ENCODE peak calls at places on chromosomes 13 and 19, in seven cellular contexts. One of them, this sample, is unnamed.

GRCh38 chr13:70604448-70604847 is 496.2 kb upstream of the KLHL1 start:
- DNase-seq in heart left ventricle: no peak
- DNase-seq in spleen: no peak
- DNase-seq in choroid plexus epithelial cell: no peak
- DNase-seq in mesothelial cell of epicardium: no peak
- DNase-seq in astrocyte of the spinal cord: no peak
- DNase-seq in fibroblast of pulmonary artery: no peak
- DNase-seq in this sample: no peak

GRCh38 chr13:20270163-20270865 is 38.2 kb upstream of the GJB6 start:
- DNase-seq in heart left ventricle: no peak
- DNase-seq in spleen: no peak
- DNase-seq in choroid plexus epithelial cell: peak; percentile 16
- DNase-seq in mesothelial cell of epicardium: peak; percentile 41
- DNase-seq in astrocyte of the spinal cord: peak; percentile 15
- DNase-seq in fibroblast of pulmonary artery: peak; percentile 10
- DNase-seq in this sample: no peak

GRCh38 chr13:49652691-49653305 is 24.5 kb downstream of the ARL11 start:
- DNase-seq in heart left ventricle: no peak
- DNase-seq in spleen: no peak
- DNase-seq in choroid plexus epithelial cell: peak; percentile 40
- DNase-seq in mesothelial cell of epicardium: no peak
- DNase-seq in astrocyte of the spinal cord: no peak
- DNase-seq in fibroblast of pulmonary artery: peak; percentile 35
- DNase-seq in this sample: peak; percentile 21

GRCh38 chr13:42363941-42364612 is 92.1 kb downstream of the AKAP11 start:
- DNase-seq in heart left ventricle: no peak
- DNase-seq in spleen: no peak
- DNase-seq in choroid plexus epithelial cell: peak; percentile 71
- DNase-seq in mesothelial cell of epicardium: no peak
- DNase-seq in astrocyte of the spinal cord: peak; percentile 58
- DNase-seq in fibroblast of pulmonary artery: peak; percentile 40
- DNase-seq in this sample: no peak

GRCh38 chr13:48586591-48587103 is 53.8 kb upstream of the RCBTB2 start:
- DNase-seq in heart left ventricle: peak; percentile 70
- DNase-seq in spleen: no peak
- DNase-seq in choroid plexus epithelial cell: peak; percentile 61
- DNase-seq in mesothelial cell of epicardium: no peak
- DNase-seq in astrocyte of the spinal cord: peak; percentile 33
- DNase-seq in fibroblast of pulmonary artery: peak; percentile 67
- DNase-seq in this sample: peak; percentile 30

GRCh38 chr19:27748551-27749152 is 1464.3 kb downstream of the UQCRFS1 start:
- DNase-seq in heart left ventricle: no peak
- DNase-seq in spleen: no peak
- DNase-seq in choroid plexus epithelial cell: peak; percentile 11
- DNase-seq in mesothelial cell of epicardium: no peak
- DNase-seq in astrocyte of the spinal cord: no peak
- DNase-seq in fibroblast of pulmonary artery: no peak
- DNase-seq in this sample: no peak

GRCh38 chr19:18434411-18435184 is 3.3 kb downstream of the ISYNA1 start:
- DNase-seq in heart left ventricle: no peak
- DNase-seq in spleen: no peak
- DNase-seq in choroid plexus epithelial cell: no peak
- DNase-seq in mesothelial cell of epicardium: no peak
- DNase-seq in astrocyte of the spinal cord: no peak
- DNase-seq in fibroblast of pulmonary artery: no peak
- DNase-seq in this sample: no peak

GRCh38 chr19:1280588-1281269 is 4.9 kb upstream of the EFNA2 start:
- DNase-seq in heart left ventricle: no peak
- DNase-seq in spleen: no peak
- DNase-seq in choroid plexus epithelial cell: no peak
- DNase-seq in mesothelial cell of epicardium: no peak
- DNase-seq in astrocyte of the spinal cord: no peak
- DNase-seq in fibroblast of pulmonary artery: no peak
- DNase-seq in this sample: no peak

GRCh38 chr19:18205180-18205915 is 1.5 kb upstream of the RAB3A start:
- DNase-seq in heart left ventricle: peak; percentile 90
- DNase-seq in spleen: peak; percentile 94
- DNase-seq in choroid plexus epithelial cell: peak; percentile 75
- DNase-seq in mesothelial cell of epicardium: no peak
- DNase-seq in astrocyte of the spinal cord: peak; percentile 74
- DNase-seq in fibroblast of pulmonary artery: peak; percentile 72
- DNase-seq in this sample: peak; percentile 23

GRCh38 chr19:43504426-43505185 is at the start of gene PHLDB3:
- DNase-seq in heart left ventricle: peak; percentile 38
- DNase-seq in spleen: peak; percentile 90
- DNase-seq in choroid plexus epithelial cell: no peak
- DNase-seq in mesothelial cell of epicardium: no peak
- DNase-seq in astrocyte of the spinal cord: no peak
- DNase-seq in fibroblast of pulmonary artery: no peak
- DNase-seq in this sample: peak; percentile 65

GRCh38 chr19:44476559-44477408 is 23.5 kb downstream of the ZNF180 start:
- DNase-seq in heart left ventricle: no peak
- DNase-seq in spleen: no peak
- DNase-seq in choroid plexus epithelial cell: peak; percentile 34
- DNase-seq in mesothelial cell of epicardium: no peak
- DNase-seq in astrocyte of the spinal cord: peak; percentile 33
- DNase-seq in fibroblast of pulmonary artery: peak; percentile 37
- DNase-seq in this sample: no peak

GRCh38 chr19:30635026-30635985 is 263.1 kb downstream of the ZNF536 start:
- DNase-seq in heart left ventricle: no peak
- DNase-seq in spleen: no peak
- DNase-seq in choroid plexus epithelial cell: no peak
- DNase-seq in mesothelial cell of epicardium: no peak
- DNase-seq in astrocyte of the spinal cord: no peak
- DNase-seq in fibroblast of pulmonary artery: no peak
- DNase-seq in this sample: no peak

GRCh38 chr19:36488816-36489138 is 584 bp downstream of the ZNF566 start:
- DNase-seq in heart left ventricle: no peak
- DNase-seq in spleen: no peak
- DNase-seq in choroid plexus epithelial cell: no peak
- DNase-seq in mesothelial cell of epicardium: no peak
- DNase-seq in astrocyte of the spinal cord: peak; percentile 2
- DNase-seq in fibroblast of pulmonary artery: no peak
- DNase-seq in this sample: peak; percentile 34

GRCh38 chr19:18063463-18063862 is 23.3 kb downstream of the IL12RB1 start:
- DNase-seq in heart left ventricle: no peak
- DNase-seq in spleen: no peak
- DNase-seq in choroid plexus epithelial cell: no peak
- DNase-seq in mesothelial cell of epicardium: no peak
- DNase-seq in astrocyte of the spinal cord: no peak
- DNase-seq in fibroblast of pulmonary artery: no peak
- DNase-seq in this sample: no peak

GRCh38 chr19:33511346-33511745 is 10.2 kb downstream of the PEPD start:
- DNase-seq in heart left ventricle: no peak
- DNase-seq in spleen: no peak
- DNase-seq in choroid plexus epithelial cell: no peak
- DNase-seq in mesothelial cell of epicardium: no peak
- DNase-seq in astrocyte of the spinal cord: no peak
- DNase-seq in fibroblast of pulmonary artery: no peak
- DNase-seq in this sample: no peak

GRCh38 chr13:100710176-100710575 is 35.6 kb upstream of the TMTC4 start:
- DNase-seq in heart left ventricle: no peak
- DNase-seq in spleen: no peak
- DNase-seq in choroid plexus epithelial cell: no peak
- DNase-seq in mesothelial cell of epicardium: no peak
- DNase-seq in astrocyte of the spinal cord: no peak
- DNase-seq in fibroblast of pulmonary artery: no peak
- DNase-seq in this sample: no peak

GRCh38 chr19:13008926-13009787 is 13.9 kb downstream of the NFIX start:
- DNase-seq in heart left ventricle: no peak
- DNase-seq in spleen: no peak
- DNase-seq in choroid plexus epithelial cell: no peak
- DNase-seq in mesothelial cell of epicardium: no peak
- DNase-seq in astrocyte of the spinal cord: no peak
- DNase-seq in fibroblast of pulmonary artery: no peak
- DNase-seq in this sample: no peak

GRCh38 chr19:13005253-13005652 is 10.0 kb downstream of the NFIX start:
- DNase-seq in heart left ventricle: no peak
- DNase-seq in spleen: no peak
- DNase-seq in choroid plexus epithelial cell: no peak
- DNase-seq in mesothelial cell of epicardium: no peak
- DNase-seq in astrocyte of the spinal cord: no peak
- DNase-seq in fibroblast of pulmonary artery: no peak
- DNase-seq in this sample: no peak

GRCh38 chr19:13005861-13006370 is 10.6 kb downstream of the NFIX start:
- DNase-seq in heart left ventricle: no peak
- DNase-seq in spleen: no peak
- DNase-seq in choroid plexus epithelial cell: no peak
- DNase-seq in mesothelial cell of epicardium: no peak
- DNase-seq in astrocyte of the spinal cord: no peak
- DNase-seq in fibroblast of pulmonary artery: no peak
- DNase-seq in this sample: no peak

GRCh38 chr19:13006431-13007281 is 11.4 kb downstream of the NFIX start:
- DNase-seq in heart left ventricle: no peak
- DNase-seq in spleen: no peak
- DNase-seq in choroid plexus epithelial cell: no peak
- DNase-seq in mesothelial cell of epicardium: no peak
- DNase-seq in astrocyte of the spinal cord: no peak
- DNase-seq in fibroblast of pulmonary artery: no peak
- DNase-seq in this sample: no peak

GRCh38 chr19:13007292-13008045 is 12.2 kb downstream of the NFIX start:
- DNase-seq in heart left ventricle: peak; percentile 69
- DNase-seq in spleen: no peak
- DNase-seq in choroid plexus epithelial cell: no peak
- DNase-seq in mesothelial cell of epicardium: no peak
- DNase-seq in astrocyte of the spinal cord: no peak
- DNase-seq in fibroblast of pulmonary artery: no peak
- DNase-seq in this sample: no peak
- TF ChIP-seq CTCF in heart left ventricle: no peak
- TF ChIP-seq CTCF in spleen: no peak
- TF ChIP-seq CTCF in choroid plexus epithelial cell: no peak
- TF ChIP-seq CTCF in mesothelial cell of epicardium: no peak
- TF ChIP-seq CTCF in astrocyte of the spinal cord: peak; percentile 9
- TF ChIP-seq CTCF in fibroblast of pulmonary artery: no peak
- TF ChIP-seq CTCF in this sample: no peak

GRCh38 chr19:2329162-2329505 is 650 bp downstream of the SPPL2B start:
- DNase-seq in heart left ventricle: no peak
- DNase-seq in spleen: no peak
- DNase-seq in choroid plexus epithelial cell: no peak
- DNase-seq in mesothelial cell of epicardium: no peak
- DNase-seq in astrocyte of the spinal cord: no peak
- DNase-seq in fibroblast of pulmonary artery: no peak
- DNase-seq in this sample: no peak

GRCh38 chr19:2330632-2331284 is 2.3 kb downstream of the SPPL2B start:
- DNase-seq in heart left ventricle: no peak
- DNase-seq in spleen: no peak
- DNase-seq in choroid plexus epithelial cell: no peak
- DNase-seq in mesothelial cell of epicardium: no peak
- DNase-seq in astrocyte of the spinal cord: no peak
- DNase-seq in fibroblast of pulmonary artery: no peak
- DNase-seq in this sample: peak; percentile 33

GRCh38 chr19:2331601-2332246 is 3.2 kb downstream of the SPPL2B start:
- DNase-seq in heart left ventricle: no peak
- DNase-seq in spleen: no peak
- DNase-seq in choroid plexus epithelial cell: no peak
- DNase-seq in mesothelial cell of epicardium: no peak
- DNase-seq in astrocyte of the spinal cord: no peak
- DNase-seq in fibroblast of pulmonary artery: no peak
- DNase-seq in this sample: no peak

GRCh38 chr19:2329528-2329927 is 1.0 kb downstream of the SPPL2B start:
- DNase-seq in heart left ventricle: no peak
- DNase-seq in spleen: no peak
- DNase-seq in choroid plexus epithelial cell: no peak
- DNase-seq in mesothelial cell of epicardium: no peak
- DNase-seq in astrocyte of the spinal cord: no peak
- DNase-seq in fibroblast of pulmonary artery: no peak
- DNase-seq in this sample: no peak

DNA sequence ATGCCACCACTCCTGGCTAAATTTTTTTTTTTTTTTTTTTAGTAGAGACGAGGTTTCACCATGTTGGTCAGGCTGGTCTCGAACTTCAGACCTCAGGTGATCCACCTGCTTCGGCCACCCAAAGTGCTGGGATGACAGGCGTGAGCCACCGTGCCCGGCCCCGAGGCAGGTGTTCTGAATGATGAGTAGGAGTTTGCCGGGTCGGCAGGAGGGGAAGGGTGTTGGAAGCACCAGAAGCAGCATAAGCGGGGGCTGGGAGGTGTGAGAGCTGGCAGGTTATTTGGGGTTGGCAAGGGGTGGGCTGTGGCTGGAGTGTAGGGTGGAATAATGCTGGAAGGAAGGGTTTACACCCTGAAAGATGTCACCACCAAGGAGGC is 1.8 kb downstream of the SPPL2B start:
- DNase-seq in heart left ventricle: no peak
- DNase-seq in spleen: no peak
- DNase-seq in choroid plexus epithelial cell: no peak
- DNase-seq in mesothelial cell of epicardium: no peak
- DNase-seq in astrocyte of the spinal cord: no peak
- DNase-seq in fibroblast of pulmonary artery: no peak
- DNase-seq in this sample: no peak
- TF ChIP-seq CTCF in heart left ventricle: no peak
- TF ChIP-seq CTCF in spleen: no peak
- TF ChIP-seq CTCF in choroid plexus epithelial cell: no peak
- TF ChIP-seq CTCF in mesothelial cell of epicardium: no peak
- TF ChIP-seq CTCF in astrocyte of the spinal cord: no peak
- TF ChIP-seq CTCF in fibroblast of pulmonary artery: no peak
- TF ChIP-seq CTCF in this sample: no peak

DNA sequence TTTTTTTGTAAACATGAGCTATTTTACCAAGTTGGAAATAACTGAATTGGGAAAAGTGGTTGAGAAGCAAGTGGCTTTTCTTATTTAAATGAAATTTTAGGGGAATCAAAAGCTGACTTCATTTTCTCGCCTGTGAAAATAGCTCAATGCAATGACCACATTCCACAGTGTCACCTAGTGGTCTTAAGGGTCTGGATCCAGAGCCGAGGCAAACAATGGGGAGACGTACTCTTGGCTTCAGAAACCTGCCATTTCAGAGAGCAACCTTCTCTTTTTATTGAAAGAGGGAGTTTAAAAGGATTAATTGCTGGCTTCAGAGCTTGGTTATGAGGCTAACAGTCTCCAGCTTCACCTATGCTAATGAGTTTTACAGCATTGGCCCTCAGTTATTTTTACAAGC is 39.7 kb upstream of the RXFP2 start:
- DNase-seq in heart left ventricle: no peak
- DNase-seq in spleen: no peak
- DNase-seq in choroid plexus epithelial cell: peak; percentile 13
- DNase-seq in mesothelial cell of epicardium: no peak
- DNase-seq in astrocyte of the spinal cord: no peak
- DNase-seq in fibroblast of pulmonary artery: peak; percentile 39
- DNase-seq in this sample: no peak
- TF ChIP-seq CTCF in heart left ventricle: no peak
- TF ChIP-seq CTCF in spleen: no peak
- TF ChIP-seq CTCF in choroid plexus epithelial cell: peak; percentile 44
- TF ChIP-seq CTCF in mesothelial cell of epicardium: no peak
- TF ChIP-seq CTCF in astrocyte of the spinal cord: peak; percentile 40
- TF ChIP-seq CTCF in fibroblast of pulmonary artery: peak; percentile 50
- TF ChIP-seq CTCF in this sample: no peak

GRCh38 chr13:38908574-38908973 is 82.1 kb downstream of the STOML3 start:
- DNase-seq in heart left ventricle: no peak
- DNase-seq in spleen: no peak
- DNase-seq in choroid plexus epithelial cell: no peak
- DNase-seq in mesothelial cell of epicardium: no peak
- DNase-seq in astrocyte of the spinal cord: no peak
- DNase-seq in fibroblast of pulmonary artery: no peak
- DNase-seq in this sample: no peak

DNA sequence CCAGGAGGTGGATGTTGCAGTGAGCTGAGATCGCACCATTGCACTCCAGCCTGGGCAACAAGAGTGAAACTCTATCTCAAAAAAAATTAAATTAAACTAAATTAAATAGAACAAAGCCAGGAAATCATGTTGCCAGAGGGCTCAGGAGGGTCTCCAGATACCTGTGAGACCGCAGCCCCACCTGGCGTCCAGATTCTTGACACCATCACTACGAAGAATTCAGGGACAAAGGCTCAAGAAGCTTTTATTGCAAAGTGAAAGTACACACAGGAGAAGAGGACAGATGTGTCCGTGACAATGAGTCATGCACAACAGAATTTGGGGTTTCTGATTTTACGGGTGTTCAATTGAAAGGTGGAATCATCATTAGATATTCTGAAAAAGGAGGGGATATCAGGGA is 76.6 kb downstream of the STOML3 start:
- DNase-seq in heart left ventricle: no peak
- DNase-seq in spleen: no peak
- DNase-seq in choroid plexus epithelial cell: no peak
- DNase-seq in mesothelial cell of epicardium: no peak
- DNase-seq in astrocyte of the spinal cord: no peak
- DNase-seq in fibroblast of pulmonary artery: no peak
- DNase-seq in this sample: no peak
- TF ChIP-seq CTCF in heart left ventricle: no peak
- TF ChIP-seq CTCF in spleen: no peak
- TF ChIP-seq CTCF in choroid plexus epithelial cell: no peak
- TF ChIP-seq CTCF in mesothelial cell of epicardium: no peak
- TF ChIP-seq CTCF in astrocyte of the spinal cord: no peak
- TF ChIP-seq CTCF in fibroblast of pulmonary artery: no peak
- TF ChIP-seq CTCF in this sample: no peak

This sample was measured in Calu3.